ENCODE peak calls at places on chromosomes 12 and 14, in nine cellular contexts. T, E, V, M, H, A, D, C and X are unnamed samples.

GRCh38 chr14:72560856-72561493 is 332.9 kb downstream of the DPF3 start:
- DNase-seq in T (peak; percentile 21), H (no peak), A (no peak), D (no peak), V (no peak), C (no peak), M (no peak), E (no peak), X (no peak)

GRCh38 chr14:72643317-72643801 is 250.5 kb downstream of the DPF3 start:
- DNase-seq in A (peak; percentile 69), V (peak; percentile 98), C (peak; percentile 99), D (peak; percentile 97), T (peak; percentile 99), H (peak; percentile 69), M (peak; percentile 72), E (peak; percentile 16), X (no peak)

GRCh38 chr12:30696486-30696885 is 817 bp upstream of the IPO8 start:
- DNase-seq in V (no peak), D (no peak), M (peak; percentile 29), A (no peak), E (no peak), T (no peak), H (no peak), C (no peak), X (no peak)

GRCh38 chr12:119770146-119770545 is 102.2 kb downstream of the PRKAB1 start:
- DNase-seq in M (no peak), H (no peak), V (no peak), T (no peak), D (peak; percentile 18), E (no peak), A (no peak), C (peak; percentile 52), X (no peak)

GRCh38 chr12:3022961-3023360 is 54.2 kb upstream of the TSPAN9 start:
- DNase-seq in D (no peak), E (no peak), C (no peak), M (no peak), V (no peak), A (no peak), T (no peak), H (no peak), X (no peak)

GRCh38 chr14:101365329-101366158 is 195.8 kb upstream of the DIO3 start:
- DNase-seq in H (no peak), C (no peak), T (no peak), M (peak; percentile 44), A (peak; percentile 44), D (no peak), E (no peak), V (no peak), X (no peak)

GRCh38 chr12:98955284-98955683 is 310.2 kb downstream of the APAF1 start:
- DNase-seq in T (peak; percentile 5), D (no peak), V (peak; percentile 5), A (no peak), C (peak; percentile 46), M (peak; percentile 86), H (peak; percentile 52), E (no peak), X (no peak)

GRCh38 chr12:39103552-39104165 is 198.3 kb upstream of the CPNE8 start:
- DNase-seq in D (peak; percentile 24), H (peak; percentile 75), A (no peak), V (peak; percentile 77), T (peak; percentile 59), M (peak; percentile 82), C (peak; percentile 53), E (no peak), X (peak; percentile 25)

GRCh38 chr12:11555743-11556625 is 93.5 kb upstream of the ETV6 start:
- DNase-seq in A (no peak), C (no peak), V (no peak), T (peak; percentile 26), E (no peak), M (peak; percentile 47), H (no peak), D (no peak), X (peak; percentile 56)

GRCh38 chr12:7039403-7039802 is 21.1 kb upstream of the C1S start:
- DNase-seq in M (no peak), D (no peak), H (no peak), T (no peak), A (no peak), E (no peak), C (no peak), V (no peak), X (no peak)

GRCh38 chr12:112908548-112908947 is 1.8 kb downstream of the OAS1 start:
- DNase-seq in C (no peak), V (no peak), H (no peak), T (no peak), M (no peak), A (no peak), D (no peak), E (no peak), X (no peak)

GRCh38 chr14:51942971-51943370 is 46.4 kb upstream of the RTRAF start:
- DNase-seq in D (no peak), V (no peak), E (no peak), T (no peak), C (no peak), M (no peak), A (no peak), H (no peak), X (no peak)

GRCh38 chr12:106883421-106883820 is 72.3 kb upstream of the TMEM263 start:
- DNase-seq in C (peak; percentile 50), T (no peak), M (no peak), D (peak; percentile 60), E (no peak), H (no peak), V (peak; percentile 42), A (no peak), X (no peak)

GRCh38 chr12:99455350-99456037 is 192.1 kb upstream of the GARIN6 start:
- DNase-seq in V (no peak), H (peak; percentile 80), A (peak; percentile 47), D (peak; percentile 72), M (peak; percentile 93), C (peak; percentile 95), E (no peak), T (peak; percentile 99), X (no peak)

GRCh38 chr14:23601845-23602180 is 23.2 kb upstream of the JPH4 start:
- DNase-seq in A (no peak), C (no peak), T (peak; percentile 24), D (no peak), V (no peak), M (no peak), E (no peak), H (no peak), X (no peak)

GRCh38 chr12:100266163-100266801 is 597 bp downstream of the DEPDC4 start:
- DNase-seq in A (no peak), C (no peak), D (no peak), H (no peak), M (no peak), T (no peak), E (no peak), V (no peak), X (no peak)

GRCh38 chr14:70585221-70585620 is 15.2 kb downstream of the MED6 start:
- DNase-seq in A (no peak), V (no peak), E (no peak), H (peak; percentile 21), D (no peak), T (peak; percentile 5), C (peak; percentile 16), M (peak; percentile 11), X (no peak)

GRCh38 chr14:50191499-50191898 is 39.9 kb downstream of the SOS2 start:
- DNase-seq in H (no peak), V (no peak), A (no peak), C (no peak), M (no peak), D (no peak), T (no peak), E (no peak), X (no peak)

GRCh38 chr12:114414031-114414865 is 8.3 kb upstream of the TBX5 start:
- DNase-seq in D (no peak), V (no peak), T (no peak), A (no peak), H (no peak), M (no peak), E (no peak), C (peak; percentile 47), X (no peak)

GRCh38 chr12:40598073-40598472 is 94.2 kb upstream of the CNTN1 start:
- DNase-seq in D (no peak), H (no peak), C (no peak), E (no peak), V (no peak), A (no peak), M (no peak), T (no peak), X (no peak)

GRCh38 chr12:110556705-110557104 is 26.4 kb downstream of the PPTC7 start:
- DNase-seq in A (no peak), C (no peak), T (no peak), H (no peak), D (no peak), V (no peak), M (no peak), E (no peak), X (no peak)